ENCODE peak calls at places on chromosomes 12 and 14, in five cellular contexts. P, V, W, K and O are unnamed samples.

GRCh38 chr12:123908884-123909807 is 63.5 kb downstream of the CCDC92 start:
- DNase-seq in K (no peak), V (peak), W (no peak), P (no peak), O (no peak)

GRCh38 chr14:92426237-92426636 is 87.3 kb upstream of the RIN3 start:
- DNase-seq in V (no peak), K (peak), P (no peak), W (no peak), O (no peak)

GRCh38 chr14:36069535-36069900 is 107.0 kb downstream of the PTCSC3 start:
- DNase-seq in V (peak), K (no peak), W (peak), P (no peak), O (peak)

GRCh38 chr14:89702151-89702936 is 252.2 kb downstream of the EFCAB11 start:
- DNase-seq in K (no peak), P (no peak), V (peak), W (no peak), O (no peak)

GRCh38 chr12:110689002-110689600 is at the start of gene HVCN1:
- DNase-seq in V (no peak), K (no peak), P (no peak), W (peak), O (no peak)

GRCh38 chr12:19972325-19973288 is 395.7 kb upstream of the PDE3A start:
- DNase-seq in K (no peak), V (no peak), W (peak), P (no peak), O (peak)

GRCh38 chr12:131783915-131784541 is 44.2 kb upstream of the MMP17 start:
- DNase-seq in V (no peak), P (no peak), K (peak), W (no peak), O (peak)

GRCh38 chr14:35285168-35285990 is 6.8 kb upstream of the PSMA6 start:
- DNase-seq in W (peak), K (no peak), P (no peak), V (no peak), O (no peak)

GRCh38 chr14:97578982-97579381 is 781.8 kb downstream of the VRK1 start:
- DNase-seq in V (no peak), P (no peak), K (no peak), W (no peak), O (no peak)

GRCh38 chr14:63078606-63079005 is 33.3 kb upstream of the KCNH5 start:
- DNase-seq in P (no peak), V (no peak), K (no peak), W (no peak), O (no peak)

GRCh38 chr14:61631044-61631692 is 64.1 kb upstream of the HIF1A start:
- DNase-seq in P (no peak), V (peak), K (no peak), W (no peak), O (no peak)

GRCh38 chr12:85448548-85449139 is 168.6 kb downstream of the ALX1 start:
- DNase-seq in V (peak), P (no peak), K (no peak), W (no peak), O (no peak)

GRCh38 chr12:116299064-116299463 is 21.6 kb upstream of the MED13L start:
- DNase-seq in W (no peak), K (no peak), P (no peak), V (peak), O (no peak)

GRCh38 chr14:66233571-66233970 is 252.6 kb upstream of the CCDC196 start:
- DNase-seq in K (no peak), P (no peak), W (no peak), V (peak), O (no peak)

GRCh38 chr14:90467501-90467900 is 70.7 kb downstream of the CALM1 start:
- DNase-seq in P (no peak), W (no peak), K (no peak), V (no peak), O (no peak)

GRCh38 chr14:64717870-64718269 is 13.6 kb downstream of the PLEKHG3 start:
- DNase-seq in P (no peak), V (peak), W (no peak), K (no peak), O (peak)

GRCh38 chr12:6201199-6201608 is 1.0 kb downstream of the CD9 start:
- DNase-seq in W (peak), V (no peak), K (no peak), P (no peak), O (peak)

GRCh38 chr12:84036912-84037311 is 875.7 kb downstream of the SLC6A15 start:
- DNase-seq in W (no peak), K (no peak), V (no peak), P (no peak), O (no peak)

GRCh38 chr12:89573081-89573810 is 47.4 kb upstream of the POC1B start:
- DNase-seq in P (no peak), W (no peak), V (no peak), K (no peak), O (no peak)

GRCh38 chr12:114302117-114302516 is 103.8 kb downstream of the TBX5 start:
- DNase-seq in P (no peak), W (no peak), K (no peak), V (no peak), O (no peak)

GRCh38 chr12:11133162-11133561 is 1.3 kb downstream of the TAS2R30 start:
- DNase-seq in W (no peak), K (no peak), P (no peak), V (no peak), O (no peak)

GRCh38 chr12:25992026-25992782 is 33.7 kb downstream of the RASSF8 start:
- DNase-seq in V (no peak), K (no peak), P (no peak), W (no peak), O (no peak)

GRCh38 chr12:9319842-9320173 is 111.6 kb upstream of the PZP start:
- DNase-seq in W (no peak), P (no peak), V (no peak), K (no peak), O (no peak)

GRCh38 chr14:67736771-67737170 is 35.1 kb downstream of the RDH12 start:
- DNase-seq in W (no peak), K (no peak), P (no peak), V (no peak), O (no peak)

GRCh38 chr12:111546758-111547383 is 52.2 kb downstream of the ATXN2 start:
- DNase-seq in V (no peak), P (no peak), W (peak), K (no peak), O (no peak)

GRCh38 chr14:50545618-50546017 is 13.2 kb upstream of the MAP4K5 start:
- DNase-seq in V (no peak), P (no peak), K (no peak), W (no peak), O (no peak)

GRCh38 chr12:24742378-24742777 is 206.5 kb downstream of the BCAT1 start:
- DNase-seq in V (no peak), P (no peak), W (peak), K (no peak), O (peak)

GRCh38 chr14:94601961-94602391 is 10.2 kb upstream of the SERPINA3 start:
- DNase-seq in K (peak), P (no peak), V (no peak), W (no peak), O (peak)

GRCh38 chr14:68712703-68713370 is 80.0 kb downstream of the ZFP36L1 start:
- DNase-seq in W (no peak), V (no peak), P (no peak), K (no peak), O (no peak)

GRCh38 chr14:88746042-88746441 is 46.7 kb downstream of the EML5 start:
- DNase-seq in W (no peak), P (no peak), V (no peak), K (no peak), O (no peak)

GRCh38 chr14:70036665-70037064 is 152.1 kb downstream of the SLC8A3 start:
- DNase-seq in W (peak), P (no peak), K (no peak), V (no peak), O (peak)

GRCh38 chr14:92408186-92408585 is 85.2 kb downstream of the SLC24A4 start:
- DNase-seq in V (peak), W (no peak), K (no peak), P (no peak), O (peak)

GRCh38 chr12:67469666-67470065 is 178.9 kb upstream of the DYRK2 start:
- DNase-seq in K (no peak), P (no peak), W (peak), V (no peak), O (peak)

GRCh38 chr14:104186575-104186974 is 48.2 kb downstream of the KIF26A start:
- DNase-seq in W (no peak), K (no peak), V (no peak), P (no peak), O (no peak)